ENCODE peak calls at places on chromosomes 16 and 17, in six cellular contexts. C, B, L, F, Z and K are unnamed samples.

GRCh38 chr16:75377971-75378386 is 55.3 kb downstream of the CFDP1 start:
- DNase-seq in C (no peak), B (no peak), L (no peak), F (peak), Z (no peak), K (no peak)

GRCh38 chr16:47019563-47019962 is 46.1 kb upstream of the DNAJA2 start:
- DNase-seq in C (no peak), B (no peak), L (no peak), F (no peak), Z (no peak), K (no peak)

GRCh38 chr17:28406478-28406824 is 439 bp upstream of the SLC46A1 start:
- DNase-seq in C (no peak), B (no peak), L (no peak), F (no peak), Z (no peak), K (no peak)

GRCh38 chr16:83732536-83732935 is 75.2 kb upstream of the HSBP1 start:
- DNase-seq in C (no peak), B (no peak), L (no peak), F (no peak), Z (no peak), K (no peak)

GRCh38 chr16:76681296-76681695 is 404.1 kb downstream of the CNTNAP4 start:
- DNase-seq in C (no peak), B (no peak), L (no peak), F (no peak), Z (no peak), K (no peak)

GRCh38 chr16:81553080-81553813 is 108.6 kb downstream of the CMIP start:
- DNase-seq in C (peak), B (no peak), L (no peak), F (peak), Z (no peak), K (no peak)

GRCh38 chr16:56610017-56610608 is 1.7 kb downstream of the MT2A start:
- DNase-seq in C (peak), B (no peak), L (no peak), F (peak), Z (no peak), K (no peak)

GRCh38 chr17:62688398-62689140 is 61.1 kb downstream of the MRC2 start:
- DNase-seq in C (no peak), B (no peak), L (no peak), F (no peak), Z (peak), K (no peak)

GRCh38 chr16:5024632-5025031 is 9.1 kb downstream of the NAGPA start:
- DNase-seq in C (no peak), B (no peak), L (no peak), F (no peak), Z (peak), K (no peak)

GRCh38 chr17:30922235-30922993 is 669 bp downstream of the ADAP2 start:
- DNase-seq in C (peak), B (no peak), L (no peak), F (peak), Z (no peak), K (no peak)

GRCh38 chr17:31388770-31389672 is 2.5 kb upstream of the RAB11FIP4 start:
- DNase-seq in C (no peak), B (no peak), L (no peak), F (peak), Z (no peak), K (no peak)

GRCh38 chr16:4200000-4200780 is 41.7 kb downstream of the SRL start:
- DNase-seq in C (peak), B (peak), L (no peak), F (peak), Z (no peak), K (no peak)

GRCh38 chr16:27566417-27566816 is 16.5 kb downstream of the KATNIP start:
- DNase-seq in C (no peak), B (no peak), L (no peak), F (no peak), Z (no peak), K (no peak)

GRCh38 chr16:50371936-50372595 is 3.3 kb upstream of the BRD7 start:
- DNase-seq in C (peak), B (no peak), L (no peak), F (peak), Z (no peak), K (no peak)

GRCh38 chr16:9212621-9213020 is 121.2 kb downstream of the HAPSTR1 start:
- DNase-seq in C (no peak), B (no peak), L (no peak), F (no peak), Z (no peak), K (no peak)

GRCh38 chr17:33091271-33091670 is 99.6 kb downstream of the SPACA3 start:
- DNase-seq in C (no peak), B (no peak), L (no peak), F (no peak), Z (no peak), K (no peak)

GRCh38 chr17:74098378-74099024 is 105.0 kb upstream of the RPL38 start:
- DNase-seq in C (no peak), B (no peak), L (no peak), F (no peak), Z (no peak), K (no peak)

GRCh38 chr16:68389006-68389405 is 59.3 kb downstream of the SMPD3 start:
- DNase-seq in C (no peak), B (no peak), L (no peak), F (no peak), Z (no peak), K (no peak)

GRCh38 chr16:87602821-87603683 is 744 bp downstream of the JPH3 start:
- DNase-seq in C (peak), B (no peak), L (no peak), F (no peak), Z (no peak), K (no peak)

GRCh38 chr16:49019826-49020401 is 261.7 kb downstream of the CBLN1 start:
- DNase-seq in C (no peak), B (no peak), L (no peak), F (no peak), Z (no peak), K (no peak)

GRCh38 chr16:88971371-88972097 is 5.5 kb downstream of the CBFA2T3 start:
- DNase-seq in C (no peak), B (no peak), L (no peak), F (no peak), Z (no peak), K (no peak)

GRCh38 chr16:79573881-79574280 is 26.7 kb downstream of the MAF start:
- DNase-seq in C (no peak), B (no peak), L (no peak), F (no peak), Z (no peak), K (no peak)

GRCh38 chr16:8194795-8195194 is 395.5 kb downstream of the TMEM114 start:
- DNase-seq in C (no peak), B (no peak), L (no peak), F (no peak), Z (no peak), K (no peak)

GRCh38 chr17:45276031-45276430 is 14.1 kb upstream of the SPATA32 start:
- DNase-seq in C (no peak), B (no peak), L (no peak), F (no peak), Z (no peak), K (no peak)

GRCh38 chr17:7709031-7709430 is 4.0 kb downstream of the EFNB3 start:
- DNase-seq in C (no peak), B (no peak), L (no peak), F (no peak), Z (no peak), K (no peak)

GRCh38 chr16:381788-382717 is at the start of gene PGAP6:
- DNase-seq in C (peak), B (peak), L (no peak), F (peak), Z (peak), K (no peak)

GRCh38 chr17:38742431-38743308 is 5.5 kb downstream of the PCGF2 start:
- DNase-seq in C (peak), B (no peak), L (no peak), F (peak), Z (peak), K (no peak)

GRCh38 chr17:75084039-75084660 is 3.6 kb upstream of the SLC16A5 start:
- DNase-seq in C (no peak), B (no peak), L (no peak), F (no peak), Z (no peak), K (no peak)

GRCh38 chr17:718075-718474 is 3.4 kb upstream of the VPS53 start:
- DNase-seq in C (no peak), B (no peak), L (no peak), F (no peak), Z (no peak), K (no peak)

GRCh38 chr17:64081802-64082799 is 47.8 kb downstream of the ERN1 start:
- DNase-seq in C (no peak), B (no peak), L (no peak), F (peak), Z (peak), K (no peak)

GRCh38 chr16:22161999-22162657 is at the start of gene SDR42E2:
- DNase-seq in C (no peak), B (no peak), L (no peak), F (no peak), Z (peak), K (no peak)

GRCh38 chr17:15406081-15406480 is 61.3 kb downstream of the CDRT4 start:
- DNase-seq in C (no peak), B (no peak), L (no peak), F (no peak), Z (no peak), K (no peak)

GRCh38 chr17:47698749-47699535 is 5.0 kb downstream of the TBKBP1 start:
- DNase-seq in C (no peak), B (peak), L (no peak), F (peak), Z (peak), K (no peak)

GRCh38 chr17:78925662-78926555 is 722 bp upstream of the TIMP2 start:
- DNase-seq in C (peak), B (peak), L (no peak), F (peak), Z (no peak), K (no peak)

GRCh38 chr16:3431779-3432219 is 11.5 kb downstream of the ZNF597 start:
- DNase-seq in C (peak), B (peak), L (no peak), F (peak), Z (no peak), K (no peak)

GRCh38 chr17:65886240-65886639 is 305.7 kb downstream of the CEP112 start:
- DNase-seq in C (no peak), B (no peak), L (no peak), F (peak), Z (no peak), K (no peak)

GRCh38 chr16:85709766-85710423 is 21.1 kb upstream of the GINS2 start:
- DNase-seq in C (no peak), B (no peak), L (no peak), F (no peak), Z (no peak), K (no peak)

GRCh38 chr17:3810019-3810418 is 9.0 kb upstream of the ITGAE start:
- DNase-seq in C (no peak), B (no peak), L (no peak), F (no peak), Z (no peak), K (no peak)